ENCODE peak calls at places on chromosomes 2 and 18, in eight cellular contexts. T is kidney epithelial cell, F is OCI-LY7, C is upper lobe of right lung, G is spleen, N is AG04450, U is tibial artery, I is colonic mucosa. W is an unnamed sample.

GRCh38 chr2:37365669-37366068 is 21.2 kb downstream of the QPCT start:
- DNase-seq in T (no peak), G (no peak), N (no peak), I (no peak), F (no peak), U (no peak), C (no peak), W (no peak)

GRCh38 chr2:26477911-26478253 is at the start of gene OTOF:
- DNase-seq in N (no peak), T (no peak), I (no peak), G (no peak), F (no peak), C (no peak), U (no peak), W (peak)

GRCh38 chr2:97935719-97936161 is 60.0 kb downstream of the TMEM131 start:
- DNase-seq in U (no peak), T (no peak), C (no peak), F (peak), I (no peak), N (peak), G (no peak), W (no peak)

GRCh38 chr2:205545971-205546370 is 136.3 kb upstream of the NRP2 start:
- DNase-seq in U (no peak), I (no peak), C (no peak), N (no peak), G (no peak), T (no peak), F (no peak), W (no peak)

GRCh38 chr2:120624738-120625446 is 110.8 kb upstream of the GLI2 start:
- DNase-seq in U (peak), I (no peak), N (no peak), G (peak), T (no peak), C (peak), F (no peak), W (no peak)

GRCh38 chr2:220963930-220964329 is 608.2 kb downstream of the EPHA4 start:
- DNase-seq in N (no peak), T (no peak), I (no peak), F (no peak), U (no peak), G (no peak), C (no peak), W (no peak)

GRCh38 chr2:207142461-207142860 is 23.3 kb downstream of the KLF7 start:
- DNase-seq in I (no peak), T (no peak), N (no peak), U (no peak), C (no peak), G (no peak), F (no peak), W (no peak)

GRCh38 chr2:212811946-212812345 is 273.3 kb upstream of the ERBB4 start:
- DNase-seq in F (no peak), U (no peak), N (no peak), C (no peak), G (no peak), T (no peak), I (no peak), W (no peak)

GRCh38 chr2:27823564-27823963 is 52.0 kb downstream of the MRPL33 start:
- DNase-seq in T (no peak), I (no peak), N (no peak), F (no peak), U (no peak), G (no peak), C (no peak), W (no peak)

GRCh38 chr2:198774576-198774975 is 683.2 kb downstream of the SATB2 start:
- DNase-seq in N (no peak), I (no peak), T (no peak), F (no peak), G (no peak), U (no peak), C (no peak), W (no peak)

GRCh38 chr2:101827246-101827645 is 129.7 kb downstream of the MAP4K4 start:
- DNase-seq in F (no peak), C (no peak), T (peak), N (peak), U (no peak), I (no peak), G (no peak), W (no peak)

GRCh38 chr2:205769879-205770278 is 87.6 kb downstream of the NRP2 start:
- DNase-seq in C (no peak), U (no peak), G (no peak), N (no peak), T (no peak), I (no peak), F (no peak), W (no peak)

GRCh38 chr2:29475446-29476006 is 360.3 kb downstream of the CLIP4 start:
- DNase-seq in I (no peak), G (no peak), C (no peak), N (no peak), U (no peak), T (no peak), F (no peak), W (no peak)

GRCh38 chr18:72261562-72261961 is 282.6 kb downstream of the CBLN2 start:
- DNase-seq in U (no peak), I (no peak), T (no peak), F (no peak), C (no peak), N (no peak), G (no peak), W (no peak)

GRCh38 chr2:211351998-211352397 is 795.6 kb downstream of the CPS1 start:
- DNase-seq in N (no peak), T (no peak), F (no peak), G (no peak), U (no peak), C (no peak), I (no peak), W (no peak)

GRCh38 chr2:29165362-29166236 is 50.4 kb downstream of the CLIP4 start:
- DNase-seq in C (no peak), F (no peak), T (peak), I (no peak), U (no peak), G (no peak), N (peak), W (peak)

GRCh38 chr2:15941970-15942710 is 1.8 kb downstream of the MYCN start:
- DNase-seq in N (no peak), U (no peak), C (no peak), T (no peak), I (peak), G (no peak), F (no peak), W (no peak)

GRCh38 chr2:15944325-15945017 is 4.1 kb downstream of the MYCN start:
- DNase-seq in U (no peak), F (no peak), I (no peak), N (no peak), G (no peak), T (no peak), C (no peak), W (no peak)

GRCh38 chr2:15943914-15944313 is 3.6 kb downstream of the MYCN start:
- DNase-seq in C (no peak), F (no peak), I (peak), T (no peak), G (no peak), N (no peak), U (no peak), W (no peak)

GRCh38 chr2:15942711-15943345 is 2.5 kb downstream of the MYCN start:
- DNase-seq in I (no peak), T (no peak), G (no peak), F (no peak), U (no peak), N (no peak), C (no peak), W (no peak)

GRCh38 chr2:15943378-15943851 is 3.1 kb downstream of the MYCN start:
- DNase-seq in N (no peak), U (no peak), T (no peak), F (no peak), I (peak), G (no peak), C (no peak), W (no peak)
- TF ChIP-seq CTCF in N (no peak), U (no peak), T (peak), F (peak), I (peak), G (no peak), C (peak), W (peak)

GRCh38 chr2:62801814-62802524 is 96.5 kb downstream of the EHBP1 start:
- DNase-seq in N (no peak), F (peak), C (no peak), G (no peak), U (no peak), T (no peak), I (no peak), W (no peak)
- TF ChIP-seq CTCF in N (peak), F (peak), C (no peak), G (no peak), U (no peak), T (peak), I (no peak), W (no peak)

DNA sequence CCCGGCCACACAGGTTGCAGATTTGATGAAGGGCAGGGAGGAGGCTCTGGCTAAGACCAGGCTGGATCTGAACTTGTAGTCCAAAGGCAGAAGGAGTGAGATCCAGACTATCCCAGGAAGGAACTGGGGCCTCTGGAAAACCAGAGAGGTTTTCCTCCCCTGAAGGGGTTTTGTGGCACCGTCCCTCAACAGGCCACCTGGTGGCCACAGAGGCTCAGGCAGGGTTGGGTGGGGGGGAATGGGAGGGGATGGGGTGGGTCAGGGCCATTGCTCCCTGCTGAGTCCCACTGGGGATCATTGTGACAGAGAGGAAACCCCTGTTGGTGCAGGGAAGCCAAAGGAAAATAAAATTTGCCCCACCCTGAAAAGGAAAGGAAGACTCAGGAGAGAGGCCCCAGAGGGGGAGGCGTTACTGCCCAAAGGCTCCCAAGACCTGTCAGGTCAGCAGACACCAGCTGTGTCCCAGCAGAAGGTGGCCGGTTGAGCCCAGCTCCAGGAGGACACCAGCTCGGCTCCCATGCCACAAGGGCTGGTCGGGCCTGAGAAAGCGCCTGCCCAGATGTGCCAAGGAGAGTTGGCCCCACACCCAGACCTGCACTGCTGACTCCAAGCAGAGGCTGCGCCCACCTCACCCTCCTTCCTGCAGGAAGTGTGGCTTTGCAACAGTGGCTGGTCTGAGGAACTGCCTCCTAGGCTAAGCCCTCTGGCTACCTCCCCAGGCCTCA is 37.3 kb upstream of the PTMA start:
- DNase-seq in F (peak), I (peak), G (peak), C (no peak), N (no peak), U (no peak), T (no peak), W (no peak)
- TF ChIP-seq CTCF in F (no peak), I (peak), G (peak), C (peak), N (peak), U (peak), T (peak), W (peak)

GRCh38 chr2:86157009-86157556 is 38.2 kb downstream of the IMMT start:
- DNase-seq in I (no peak), N (no peak), F (no peak), T (no peak), U (no peak), C (no peak), G (no peak), W (no peak)

GRCh38 chr2:86158286-86158685 is 37.0 kb downstream of the IMMT start:
- DNase-seq in F (no peak), T (no peak), C (no peak), I (no peak), U (no peak), N (no peak), G (no peak), W (no peak)

DNA sequence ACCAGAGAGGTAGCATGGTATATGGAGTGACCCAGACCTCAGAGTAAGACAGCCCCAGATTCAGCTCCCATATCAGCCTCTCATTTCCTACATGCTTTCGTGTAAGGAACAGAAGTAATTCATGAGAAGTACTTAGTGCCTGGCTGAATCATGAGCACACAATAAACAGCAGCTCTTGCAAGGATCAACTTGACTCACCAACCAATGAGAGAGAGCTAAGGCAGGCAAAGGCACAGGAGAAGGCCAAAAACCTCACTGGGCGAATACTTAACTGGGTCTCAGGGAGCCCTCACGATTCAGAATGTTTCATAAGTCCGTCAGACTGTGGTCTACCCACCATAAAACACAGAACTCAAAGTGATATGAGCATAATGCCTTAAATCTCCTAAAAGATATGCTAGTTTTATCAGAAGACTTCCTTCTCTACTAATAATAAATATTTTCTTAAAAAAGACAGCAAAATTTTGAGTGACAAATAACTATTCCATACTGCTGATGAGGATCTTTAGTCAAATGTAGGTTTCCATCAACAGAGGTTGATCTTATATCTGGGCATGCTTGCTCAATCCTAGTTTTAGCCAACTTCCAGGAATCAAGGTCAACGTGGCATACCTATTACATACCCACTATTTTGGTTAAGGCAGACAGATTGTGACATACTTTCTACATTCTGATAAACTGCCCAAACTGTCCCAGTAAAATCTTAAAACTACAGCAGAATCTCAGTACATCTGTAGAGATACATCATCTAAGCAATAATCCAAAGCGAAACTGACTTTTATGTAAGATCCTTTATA is 34.9 kb downstream of the IMMT start:
- DNase-seq in U (no peak), N (no peak), I (no peak), F (no peak), G (no peak), T (no peak), C (no peak), W (no peak)
- TF ChIP-seq CTCF in U (no peak), N (no peak), I (no peak), F (no peak), G (no peak), T (no peak), C (no peak), W (no peak)

GRCh38 chr2:6846967-6847695 is 18.6 kb downstream of the CMPK2 start:
- DNase-seq in U (no peak), I (no peak), T (no peak), N (no peak), F (no peak), G (no peak), C (no peak), W (no peak)

GRCh38 chr2:6841537-6842287 is 24.0 kb downstream of the CMPK2 start:
- DNase-seq in G (no peak), C (no peak), N (no peak), U (no peak), T (no peak), I (no peak), F (no peak), W (no peak)

GRCh38 chr2:6845312-6845711 is 20.4 kb downstream of the CMPK2 start:
- DNase-seq in F (peak), C (no peak), I (no peak), G (no peak), N (no peak), T (no peak), U (no peak), W (no peak)

GRCh38 chr2:6846540-6846939 is 19.2 kb downstream of the CMPK2 start:
- DNase-seq in T (no peak), I (no peak), G (no peak), C (no peak), F (no peak), N (no peak), U (no peak), W (no peak)

GRCh38 chr2:6845903-6846302 is 19.8 kb downstream of the CMPK2 start:
- DNase-seq in N (no peak), F (no peak), T (no peak), U (no peak), I (no peak), G (no peak), C (no peak), W (no peak)
- TF ChIP-seq CTCF in N (no peak), F (peak), T (peak), U (no peak), I (no peak), G (no peak), C (no peak), W (no peak)

GRCh38 chr2:55923091-55923977 is at the start of gene EFEMP1:
- DNase-seq in F (no peak), T (no peak), G (peak), U (peak), N (no peak), C (peak), I (peak), W (no peak)
- TF ChIP-seq CTCF in F (no peak), T (no peak), G (no peak), U (no peak), N (no peak), C (no peak), I (no peak), W (no peak)

W was measured in HFF-Myc.